ENCODE peak calls at places on chromosome 22, in seven cellular contexts. One of them, this sample, is unnamed.
A peak's percentile ranks its signal among the peaks of the same experiment; 100 is the strongest.

GRCh38 chr22:44406581-44407403 is 91.2 kb downstream of the RTL6 start:
- DNase-seq in fibroblast of the aortic adventitia: peak; percentile 19
- DNase-seq in SJSA1: no peak
- DNase-seq in cardiac fibroblast: no peak
- DNase-seq in HFFc6: no peak
- DNase-seq in stomach: no peak
- DNase-seq in fibroblast of lung: peak; percentile 62
- DNase-seq in this sample: no peak

GRCh38 chr22:46587067-46587471 is 33.1 kb upstream of the GRAMD4 start:
- DNase-seq in fibroblast of the aortic adventitia: no peak
- DNase-seq in SJSA1: no peak
- DNase-seq in cardiac fibroblast: no peak
- DNase-seq in HFFc6: no peak
- DNase-seq in stomach: no peak
- DNase-seq in fibroblast of lung: no peak
- DNase-seq in this sample: no peak

GRCh38 chr22:42791721-42792452 is 65.2 kb downstream of the ARFGAP3 start:
- DNase-seq in fibroblast of the aortic adventitia: no peak
- DNase-seq in SJSA1: no peak
- DNase-seq in cardiac fibroblast: no peak
- DNase-seq in HFFc6: no peak
- DNase-seq in stomach: no peak
- DNase-seq in fibroblast of lung: no peak
- DNase-seq in this sample: no peak

GRCh38 chr22:39212721-39213376 is 31.9 kb downstream of the PDGFB start:
- DNase-seq in fibroblast of the aortic adventitia: peak; percentile 50
- DNase-seq in SJSA1: no peak
- DNase-seq in cardiac fibroblast: peak; percentile 64
- DNase-seq in HFFc6: peak; percentile 37
- DNase-seq in stomach: no peak
- DNase-seq in fibroblast of lung: peak; percentile 25
- DNase-seq in this sample: peak; percentile 39

GRCh38 chr22:21020802-21021429 is 6.0 kb downstream of the P2RX6 start:
- DNase-seq in fibroblast of the aortic adventitia: no peak
- DNase-seq in SJSA1: no peak
- DNase-seq in cardiac fibroblast: peak; percentile 15
- DNase-seq in HFFc6: no peak
- DNase-seq in stomach: no peak
- DNase-seq in fibroblast of lung: no peak
- DNase-seq in this sample: no peak

GRCh38 chr22:20725987-20726558 is 47.8 kb upstream of the SERPIND1 start:
- DNase-seq in fibroblast of the aortic adventitia: no peak
- DNase-seq in SJSA1: no peak
- DNase-seq in cardiac fibroblast: no peak
- DNase-seq in HFFc6: peak; percentile 70
- DNase-seq in stomach: no peak
- DNase-seq in fibroblast of lung: peak; percentile 50
- DNase-seq in this sample: no peak

GRCh38 chr22:49153921-49154320 is 673.8 kb downstream of the BRD1 start:
- DNase-seq in fibroblast of the aortic adventitia: no peak
- DNase-seq in SJSA1: no peak
- DNase-seq in cardiac fibroblast: no peak
- DNase-seq in HFFc6: no peak
- DNase-seq in stomach: no peak
- DNase-seq in fibroblast of lung: no peak
- DNase-seq in this sample: no peak

GRCh38 chr22:23080542-23081290 is 10.4 kb downstream of the GNAZ start:
- DNase-seq in fibroblast of the aortic adventitia: no peak
- DNase-seq in SJSA1: no peak
- DNase-seq in cardiac fibroblast: no peak
- DNase-seq in HFFc6: no peak
- DNase-seq in stomach: no peak
- DNase-seq in fibroblast of lung: no peak
- DNase-seq in this sample: no peak

GRCh38 chr22:24184057-24184798 is 2.9 kb downstream of the SUSD2 start:
- DNase-seq in fibroblast of the aortic adventitia: no peak
- DNase-seq in SJSA1: no peak
- DNase-seq in cardiac fibroblast: no peak
- DNase-seq in HFFc6: no peak
- DNase-seq in stomach: no peak
- DNase-seq in fibroblast of lung: no peak
- DNase-seq in this sample: no peak

GRCh38 chr22:49402169-49402568 is 425.5 kb downstream of the BRD1 start:
- DNase-seq in fibroblast of the aortic adventitia: no peak
- DNase-seq in SJSA1: no peak
- DNase-seq in cardiac fibroblast: no peak
- DNase-seq in HFFc6: no peak
- DNase-seq in stomach: no peak
- DNase-seq in fibroblast of lung: no peak
- DNase-seq in this sample: no peak

GRCh38 chr22:22520020-22520656 is at the start of gene ZNF280A:
- DNase-seq in fibroblast of the aortic adventitia: peak; percentile 19
- DNase-seq in SJSA1: peak; percentile 27
- DNase-seq in cardiac fibroblast: peak; percentile 59
- DNase-seq in HFFc6: no peak
- DNase-seq in stomach: no peak
- DNase-seq in fibroblast of lung: no peak
- DNase-seq in this sample: no peak

GRCh38 chr22:32801436-32802290 is at the start of gene TIMP3:
- DNase-seq in fibroblast of the aortic adventitia: peak; percentile 76
- DNase-seq in SJSA1: peak; percentile 65
- DNase-seq in cardiac fibroblast: peak; percentile 44
- DNase-seq in HFFc6: peak; percentile 84
- DNase-seq in stomach: peak; percentile 63
- DNase-seq in fibroblast of lung: peak; percentile 82
- DNase-seq in this sample: no peak

GRCh38 chr22:39743955-39744752 is 149.4 kb downstream of the ENTHD1 start:
- DNase-seq in fibroblast of the aortic adventitia: no peak
- DNase-seq in SJSA1: no peak
- DNase-seq in cardiac fibroblast: no peak
- DNase-seq in HFFc6: no peak
- DNase-seq in stomach: no peak
- DNase-seq in fibroblast of lung: no peak
- DNase-seq in this sample: no peak

GRCh38 chr22:43881091-43882061 is 10.4 kb downstream of the PNPLA5 start:
- DNase-seq in fibroblast of the aortic adventitia: no peak
- DNase-seq in SJSA1: no peak
- DNase-seq in cardiac fibroblast: no peak
- DNase-seq in HFFc6: no peak
- DNase-seq in stomach: no peak
- DNase-seq in fibroblast of lung: no peak
- DNase-seq in this sample: no peak

GRCh38 chr22:39558950-39559349 is 11.6 kb upstream of the CACNA1I start:
- DNase-seq in fibroblast of the aortic adventitia: no peak
- DNase-seq in SJSA1: no peak
- DNase-seq in cardiac fibroblast: no peak
- DNase-seq in HFFc6: no peak
- DNase-seq in stomach: no peak
- DNase-seq in fibroblast of lung: no peak
- DNase-seq in this sample: no peak

GRCh38 chr22:26314656-26315055 is 114.4 kb upstream of the ASPHD2 start:
- DNase-seq in fibroblast of the aortic adventitia: no peak
- DNase-seq in SJSA1: peak; percentile 82
- DNase-seq in cardiac fibroblast: no peak
- DNase-seq in HFFc6: no peak
- DNase-seq in stomach: no peak
- DNase-seq in fibroblast of lung: no peak
- DNase-seq in this sample: no peak

GRCh38 chr22:47209547-47210023 is 447.1 kb downstream of the TBC1D22A start:
- DNase-seq in fibroblast of the aortic adventitia: no peak
- DNase-seq in SJSA1: no peak
- DNase-seq in cardiac fibroblast: no peak
- DNase-seq in HFFc6: no peak
- DNase-seq in stomach: peak; percentile 22
- DNase-seq in fibroblast of lung: no peak
- DNase-seq in this sample: no peak

GRCh38 chr22:50595189-50595588 is 5.4 kb upstream of the MAPK8IP2 start:
- DNase-seq in fibroblast of the aortic adventitia: no peak
- DNase-seq in SJSA1: no peak
- DNase-seq in cardiac fibroblast: no peak
- DNase-seq in HFFc6: no peak
- DNase-seq in stomach: no peak
- DNase-seq in fibroblast of lung: no peak
- DNase-seq in this sample: no peak

GRCh38 chr22:41531422-41531727 is 12.9 kb downstream of the POLR3H start:
- DNase-seq in fibroblast of the aortic adventitia: no peak
- DNase-seq in SJSA1: no peak
- DNase-seq in cardiac fibroblast: no peak
- DNase-seq in HFFc6: no peak
- DNase-seq in stomach: no peak
- DNase-seq in fibroblast of lung: no peak
- DNase-seq in this sample: no peak

GRCh38 chr22:35375031-35375430 is 5.9 kb upstream of the HMOX1 start:
- DNase-seq in fibroblast of the aortic adventitia: peak; percentile 70
- DNase-seq in SJSA1: no peak
- DNase-seq in cardiac fibroblast: peak; percentile 50
- DNase-seq in HFFc6: no peak
- DNase-seq in stomach: no peak
- DNase-seq in fibroblast of lung: peak; percentile 86
- DNase-seq in this sample: no peak

GRCh38 chr22:41762980-41763779 is 37.3 kb upstream of the CCDC134 start:
- DNase-seq in fibroblast of the aortic adventitia: no peak
- DNase-seq in SJSA1: no peak
- DNase-seq in cardiac fibroblast: peak; percentile 21
- DNase-seq in HFFc6: no peak
- DNase-seq in stomach: no peak
- DNase-seq in fibroblast of lung: no peak
- DNase-seq in this sample: no peak

GRCh38 chr22:44181033-44181911 is 547 bp downstream of the PARVG start:
- DNase-seq in fibroblast of the aortic adventitia: no peak
- DNase-seq in SJSA1: peak; percentile 50
- DNase-seq in cardiac fibroblast: no peak
- DNase-seq in HFFc6: no peak
- DNase-seq in stomach: peak; percentile 43
- DNase-seq in fibroblast of lung: peak; percentile 46
- DNase-seq in this sample: no peak

GRCh38 chr22:17199131-17199731 is 20.0 kb downstream of the ADA2 start:
- DNase-seq in fibroblast of the aortic adventitia: peak; percentile 78
- DNase-seq in SJSA1: no peak
- DNase-seq in cardiac fibroblast: peak; percentile 49
- DNase-seq in HFFc6: no peak
- DNase-seq in stomach: no peak
- DNase-seq in fibroblast of lung: peak; percentile 71
- DNase-seq in this sample: no peak

GRCh38 chr22:24855794-24856193 is 49.8 kb downstream of the SGSM1 start:
- DNase-seq in fibroblast of the aortic adventitia: no peak
- DNase-seq in SJSA1: no peak
- DNase-seq in cardiac fibroblast: no peak
- DNase-seq in HFFc6: no peak
- DNase-seq in stomach: no peak
- DNase-seq in fibroblast of lung: no peak
- DNase-seq in this sample: no peak

This sample was measured in HS-27A.